ENCODE peak calls at places on chromosomes 12 and 14, in eight cellular contexts. G is progenitor cell of endocrine pancreas, K is colonic mucosa, V is upper lobe of left lung, A is foreskin fibroblast, X is H9, Q is BJ, R is choroid plexus epithelial cell. S is an unnamed sample.

GRCh38 chr14:52007637-52008036 is 18.3 kb downstream of the RTRAF start:
- DNase-seq in G (no peak), K (no peak), V (no peak), A (no peak), X (no peak), Q (no peak), R (no peak), S (no peak)

GRCh38 chr14:100789460-100790417 is 36.2 kb upstream of the MEG3 start:
- DNase-seq in G (no peak), K (no peak), V (no peak), A (no peak), X (no peak), Q (no peak), R (no peak), S (no peak)

GRCh38 chr12:74111688-74112360 is 425.8 kb upstream of the ATXN7L3B start:
- DNase-seq in G (peak), K (no peak), V (no peak), A (no peak), X (peak), Q (no peak), R (peak), S (no peak)

GRCh38 chr12:53659011-53659551 is 16.8 kb downstream of the ATP5MC2 start:
- DNase-seq in G (peak), K (peak), V (peak), A (peak), X (no peak), Q (no peak), R (peak), S (no peak)

GRCh38 chr12:91717804-91718203 is 427.8 kb downstream of the BTG1 start:
- DNase-seq in G (no peak), K (no peak), V (no peak), A (peak), X (no peak), Q (no peak), R (no peak), S (no peak)

GRCh38 chr14:64702493-64703392 is 1.5 kb upstream of the PLEKHG3 start:
- DNase-seq in G (peak), K (peak), V (peak), A (no peak), X (peak), Q (no peak), R (no peak), S (no peak)

GRCh38 chr14:99033951-99034350 is 238.0 kb downstream of the BCL11B start:
- DNase-seq in G (no peak), K (no peak), V (no peak), A (no peak), X (no peak), Q (no peak), R (no peak), S (no peak)

GRCh38 chr12:78290606-78291345 is 460.1 kb downstream of the NAV3 start:
- DNase-seq in G (no peak), K (no peak), V (no peak), A (peak), X (no peak), Q (peak), R (peak), S (no peak)

GRCh38 chr12:64403708-64404469 is at the start of gene XPOT:
- DNase-seq in G (peak), K (peak), V (peak), A (peak), X (peak), Q (peak), R (peak), S (peak)

GRCh38 chr12:109512608-109513007 is 35.2 kb downstream of the UBE3B start:
- DNase-seq in G (no peak), K (no peak), V (no peak), A (no peak), X (no peak), Q (no peak), R (peak), S (no peak)

GRCh38 chr14:69674546-69675245 is 63.3 kb downstream of the SUSD6 start:
- DNase-seq in G (no peak), K (no peak), V (no peak), A (no peak), X (no peak), Q (no peak), R (no peak), S (no peak)

GRCh38 chr12:113271853-113272561 is 50.7 kb downstream of the TPCN1 start:
- DNase-seq in G (no peak), K (peak), V (peak), A (peak), X (no peak), Q (peak), R (peak), S (no peak)

GRCh38 chr14:25116607-25117006 is 66.7 kb upstream of the STXBP6 start:
- DNase-seq in G (no peak), K (no peak), V (no peak), A (peak), X (no peak), Q (no peak), R (peak), S (no peak)

GRCh38 chr12:110370732-110371141 is 32.8 kb downstream of the ANAPC7 start:
- DNase-seq in G (no peak), K (no peak), V (peak), A (no peak), X (peak), Q (no peak), R (no peak), S (no peak)

GRCh38 chr14:69335421-69335820 is 62.7 kb downstream of the ERH start:
- DNase-seq in G (no peak), K (no peak), V (no peak), A (peak), X (no peak), Q (no peak), R (no peak), S (no peak)

GRCh38 chr12:60394680-60395079 is 798.9 kb downstream of the SLC16A7 start:
- DNase-seq in G (no peak), K (no peak), V (no peak), A (peak), X (no peak), Q (peak), R (peak), S (no peak)

GRCh38 chr12:47875732-47876131 is 29.1 kb downstream of the VDR start:
- DNase-seq in G (no peak), K (no peak), V (no peak), A (no peak), X (no peak), Q (no peak), R (no peak), S (no peak)

GRCh38 chr12:95182868-95183415 is 34.3 kb downstream of the FGD6 start:
- DNase-seq in G (no peak), K (no peak), V (no peak), A (peak), X (no peak), Q (no peak), R (peak), S (no peak)

GRCh38 chr14:35435177-35435576 is 30.6 kb upstream of the NFKBIA start:
- DNase-seq in G (no peak), K (no peak), V (no peak), A (peak), X (no peak), Q (no peak), R (peak), S (no peak)

GRCh38 chr12:19206493-19207077 is 77.1 kb downstream of the PLEKHA5 start:
- DNase-seq in G (no peak), K (no peak), V (no peak), A (no peak), X (no peak), Q (no peak), R (no peak), S (no peak)

GRCh38 chr12:93704122-93704521 is 26.9 kb downstream of the CRADD start:
- DNase-seq in G (no peak), K (no peak), V (no peak), A (no peak), X (no peak), Q (no peak), R (no peak), S (no peak)

GRCh38 chr14:90299408-90299807 is 32.3 kb downstream of the NRDE2 start:
- DNase-seq in G (no peak), K (no peak), V (peak), A (no peak), X (no peak), Q (no peak), R (no peak), S (no peak)

GRCh38 chr12:92503029-92503931 is 199.5 kb upstream of the PLEKHG7 start:
- DNase-seq in G (no peak), K (no peak), V (no peak), A (peak), X (no peak), Q (no peak), R (peak), S (no peak)

GRCh38 chr14:75372260-75372659 is 55.6 kb upstream of the JDP2 start:
- DNase-seq in G (no peak), K (no peak), V (no peak), A (no peak), X (no peak), Q (no peak), R (no peak), S (no peak)

GRCh38 chr12:111953455-111953854 is 59.5 kb downstream of the TMEM116 start:
- DNase-seq in G (no peak), K (no peak), V (peak), A (peak), X (no peak), Q (no peak), R (peak), S (no peak)

GRCh38 chr14:61342941-61343340 is 21.6 kb downstream of the PRKCH start:
- DNase-seq in G (no peak), K (no peak), V (no peak), A (no peak), X (no peak), Q (no peak), R (no peak), S (no peak)

GRCh38 chr14:24921903-24922302 is 128.0 kb downstream of the STXBP6 start:
- DNase-seq in G (no peak), K (no peak), V (no peak), A (peak), X (no peak), Q (no peak), R (peak), S (no peak)

GRCh38 chr12:79121486-79121885 is 256.9 kb downstream of the SYT1 start:
- DNase-seq in G (no peak), K (no peak), V (no peak), A (peak), X (peak), Q (no peak), R (peak), S (no peak)

GRCh38 chr12:68001486-68002466 is 12.5 kb downstream of the IFNG-AS1 start:
- DNase-seq in G (no peak), K (no peak), V (no peak), A (peak), X (no peak), Q (no peak), R (peak), S (no peak)

GRCh38 chr12:40325349-40325960 is 100.7 kb downstream of the LRRK2 start:
- DNase-seq in G (no peak), K (no peak), V (no peak), A (peak), X (peak), Q (no peak), R (peak), S (no peak)

GRCh38 chr12:112381421-112381897 is 772 bp downstream of the HECTD4 start:
- DNase-seq in G (no peak), K (peak), V (peak), A (peak), X (peak), Q (no peak), R (peak), S (no peak)

GRCh38 chr12:94282675-94283074 is 134.3 kb downstream of the PLXNC1 start:
- DNase-seq in G (no peak), K (no peak), V (peak), A (no peak), X (no peak), Q (no peak), R (peak), S (no peak)

GRCh38 chr12:108214486-108214885 is 85.4 kb downstream of the WSCD2 start:
- DNase-seq in G (peak), K (peak), V (no peak), A (peak), X (peak), Q (no peak), R (peak), S (no peak)

GRCh38 chr12:12216349-12217017 is 50.4 kb downstream of the LRP6 start:
- DNase-seq in G (no peak), K (no peak), V (no peak), A (no peak), X (no peak), Q (no peak), R (no peak), S (no peak)

GRCh38 chr12:122421263-122421814 is 1.1 kb downstream of the CLIP1 start:
- DNase-seq in G (no peak), K (peak), V (peak), A (peak), X (no peak), Q (no peak), R (peak), S (no peak)

GRCh38 chr14:99518441-99519346 is 37.5 kb downstream of the CCNK start:
- DNase-seq in G (peak), K (peak), V (peak), A (peak), X (peak), Q (no peak), R (peak), S (peak)

GRCh38 chr12:48454675-48455074 is 17.7 kb upstream of the ANP32D start:
- DNase-seq in G (no peak), K (no peak), V (no peak), A (peak), X (no peak), Q (peak), R (peak), S (no peak)

GRCh38 chr12:55716582-55717396 is 943 bp downstream of the BLOC1S1 start:
- DNase-seq in G (no peak), K (peak), V (no peak), A (peak), X (no peak), Q (no peak), R (no peak), S (no peak)

GRCh38 chr12:32757159-32757556 is 1.5 kb upstream of the YARS2 start:
- DNase-seq in G (no peak), K (no peak), V (no peak), A (no peak), X (no peak), Q (no peak), R (no peak), S (no peak)

GRCh38 chr14:37150414-37150813 is 22.0 kb downstream of the SLC25A21 start:
- DNase-seq in G (no peak), K (no peak), V (no peak), A (peak), X (no peak), Q (no peak), R (peak), S (no peak)

GRCh38 chr14:104216457-104216856 is 78.1 kb downstream of the KIF26A start:
- DNase-seq in G (no peak), K (no peak), V (no peak), A (no peak), X (no peak), Q (no peak), R (no peak), S (no peak)
- TF ChIP-seq CTCF in G (no peak), K (no peak), V (no peak), A (no peak), X (no peak), Q (no peak), R (no peak), S (no peak)

GRCh38 chr12:31406345-31406744 is 80.4 kb upstream of the SINHCAF start:
- DNase-seq in G (no peak), K (no peak), V (no peak), A (peak), X (no peak), Q (no peak), R (peak), S (no peak)

GRCh38 chr12:31408778-31409177 is 82.8 kb upstream of the SINHCAF start:
- DNase-seq in G (no peak), K (no peak), V (no peak), A (no peak), X (no peak), Q (no peak), R (no peak), S (no peak)

GRCh38 chr12:31407562-31407961 is 81.6 kb upstream of the SINHCAF start:
- DNase-seq in G (no peak), K (no peak), V (no peak), A (no peak), X (no peak), Q (no peak), R (no peak), S (no peak)

DNA sequence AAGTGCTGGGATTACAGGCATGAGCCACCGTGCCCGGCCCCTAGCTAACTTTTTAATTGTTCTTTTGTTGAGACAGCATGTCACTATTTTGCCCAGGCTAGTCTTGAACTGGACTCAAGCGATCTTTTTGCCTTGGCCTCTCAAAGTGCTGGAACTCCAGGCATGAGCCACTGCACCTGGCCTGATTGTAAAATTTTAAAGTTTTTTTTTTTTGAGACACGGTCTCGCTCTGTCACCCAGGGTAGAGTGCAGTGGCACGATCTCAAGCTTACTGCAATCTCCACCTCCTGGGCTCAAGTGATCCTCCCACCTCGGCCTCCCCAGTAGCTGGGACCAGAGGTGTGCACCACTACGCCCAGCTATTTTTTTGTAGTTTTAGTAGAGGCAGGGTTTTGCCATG is 79.1 kb upstream of the SINHCAF start:
- DNase-seq in G (no peak), K (no peak), V (no peak), A (no peak), X (no peak), Q (no peak), R (no peak), S (no peak)
- TF ChIP-seq CTCF in G (no peak), K (no peak), V (no peak), A (no peak), X (no peak), Q (no peak), R (no peak), S (no peak)

DNA sequence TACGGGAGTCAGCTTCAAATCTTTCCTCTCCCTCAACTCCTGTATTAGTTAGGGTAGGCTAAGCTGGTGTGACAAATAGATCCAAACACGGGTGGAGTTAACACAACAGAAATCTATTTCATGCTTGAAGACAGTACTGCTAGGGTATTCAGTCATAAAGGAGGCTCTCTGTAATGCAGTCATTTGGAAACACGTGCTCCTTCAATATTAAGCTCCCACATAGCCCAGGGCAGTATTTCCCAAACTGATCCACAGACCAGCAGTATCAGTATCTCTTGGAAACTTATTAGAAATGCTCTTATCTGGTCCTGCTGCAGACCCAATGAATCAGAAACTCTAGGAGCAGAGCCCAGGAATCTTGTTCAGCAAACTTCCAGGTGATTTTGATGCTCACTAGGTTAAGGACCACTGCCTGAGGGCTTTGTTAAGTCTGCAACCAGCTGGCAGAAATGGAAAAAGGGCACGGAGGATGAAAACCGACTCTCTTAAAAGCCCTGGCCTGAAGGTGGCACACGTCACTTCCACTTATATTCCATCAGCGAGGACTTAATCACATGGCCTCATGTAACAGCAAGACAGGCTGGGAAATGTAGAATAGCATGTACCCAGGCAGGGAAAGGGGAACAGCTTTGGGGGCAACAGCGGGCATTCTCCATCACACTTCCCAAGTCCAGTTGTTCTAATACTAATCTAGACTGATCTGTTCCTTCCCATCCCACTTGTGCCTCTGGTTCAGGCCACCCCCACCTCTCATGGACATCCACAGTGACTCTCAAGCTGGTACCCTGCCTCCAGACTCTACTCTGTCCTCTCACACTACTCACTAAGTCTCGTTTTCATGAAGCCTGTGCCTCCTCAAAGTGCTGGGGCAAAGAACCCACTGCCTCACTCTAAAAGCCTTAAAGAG is 38.2 kb upstream of the RIC8B start:
- DNase-seq in G (no peak), K (no peak), V (no peak), A (peak), X (no peak), Q (no peak), R (peak), S (no peak)
- TF ChIP-seq CTCF in G (no peak), K (no peak), V (no peak), A (no peak), X (no peak), Q (no peak), R (no peak), S (no peak)

GRCh38 chr12:96364092-96364700 is 36.0 kb downstream of the CDK17 start:
- DNase-seq in G (no peak), K (no peak), V (no peak), A (no peak), X (no peak), Q (no peak), R (no peak), S (no peak)

GRCh38 chr12:96359328-96359727 is 40.9 kb downstream of the CDK17 start:
- DNase-seq in G (no peak), K (no peak), V (no peak), A (peak), X (no peak), Q (no peak), R (no peak), S (no peak)

GRCh38 chr12:96361074-96361473 is 39.2 kb downstream of the CDK17 start:
- DNase-seq in G (no peak), K (no peak), V (no peak), A (no peak), X (no peak), Q (no peak), R (no peak), S (no peak)

GRCh38 chr12:96356831-96357230 is 43.4 kb downstream of the CDK17 start:
- DNase-seq in G (no peak), K (no peak), V (no peak), A (no peak), X (no peak), Q (no peak), R (no peak), S (no peak)

GRCh38 chr12:96360550-96360949 is 39.7 kb downstream of the CDK17 start:
- DNase-seq in G (no peak), K (no peak), V (no peak), A (no peak), X (no peak), Q (no peak), R (no peak), S (no peak)
- TF ChIP-seq CTCF in G (no peak), K (no peak), V (no peak), A (no peak), X (no peak), Q (no peak), R (no peak), S (no peak)

DNA sequence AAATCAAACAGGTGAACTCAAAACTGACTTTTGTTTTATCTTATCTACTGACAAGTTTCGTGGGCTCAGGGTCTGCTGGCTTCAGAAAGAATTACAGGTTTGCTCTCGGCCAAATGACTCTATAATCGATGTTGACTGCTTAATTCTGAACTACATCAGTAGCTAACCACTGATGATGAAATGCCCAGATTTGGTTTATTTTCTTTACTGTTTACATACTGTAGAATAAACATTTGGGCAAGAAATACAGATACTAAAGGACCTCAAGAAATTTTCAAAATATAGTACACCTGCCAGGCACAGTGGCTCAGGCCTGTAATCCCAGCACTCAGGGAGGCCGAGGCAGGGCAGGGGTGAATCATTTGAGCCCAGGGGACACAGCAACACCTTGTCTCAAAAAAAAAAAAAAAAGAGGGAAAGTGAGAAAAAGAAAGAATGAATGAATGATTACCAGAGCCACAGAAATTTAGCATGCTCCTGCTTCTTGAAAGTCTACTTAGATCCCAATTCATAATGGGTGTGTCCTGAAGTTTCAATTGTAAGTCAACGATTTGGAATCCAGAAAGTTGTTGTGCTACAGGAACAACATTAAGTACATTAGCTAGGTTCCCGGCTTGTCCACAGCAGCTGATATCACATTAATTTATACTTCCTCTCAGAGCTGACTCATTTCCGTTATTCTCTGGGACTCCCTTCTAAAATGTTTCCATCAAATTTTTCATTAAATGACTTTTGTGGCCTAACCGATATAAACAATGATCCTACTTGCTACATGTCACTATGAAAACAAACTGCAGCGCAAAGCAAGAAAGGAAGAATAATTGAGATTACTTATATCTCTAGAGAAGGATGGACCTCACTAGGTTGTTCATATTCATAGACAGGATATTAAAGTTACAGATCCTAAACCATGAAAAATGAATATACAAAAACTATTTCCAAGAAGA is 134.3 kb downstream of the MED13L start:
- DNase-seq in G (no peak), K (no peak), V (no peak), A (peak), X (no peak), Q (peak), R (peak), S (no peak)
- TF ChIP-seq CTCF in G (no peak), K (no peak), V (no peak), A (no peak), X (no peak), Q (no peak), R (no peak), S (no peak)